ENCODE peak calls at places on chromosomes 12 and 14, in nine cellular contexts. One of them, this sample, is unnamed.

GRCh38 chr12:79690606-79691298 is at the start of gene PAWR:
- DNase-seq in uterus: peak; percentile 71
- DNase-seq in brain microvascular endothelial cell: peak; percentile 45
- DNase-seq in NCI-H345: peak; percentile 89
- DNase-seq in NCI-H1436: peak; percentile 75
- DNase-seq in MCF 10A: peak; percentile 86
- DNase-seq in ELR: peak; percentile 80
- DNase-seq in stimulated activated naive B cell treated with anti-CD40 and anti-IgM and Interleukin-4, amounts not matched to agents 10 μg/mL and 1 μg/mL and 100 μg/mL, for 72 hours: peak; percentile 65
- DNase-seq in epithelial cell of esophagus: peak; percentile 89
- DNase-seq in this sample: peak; percentile 68

GRCh38 chr12:70332236-70332635 is 33.9 kb upstream of the KCNMB4 start:
- DNase-seq in MCF 10A: no peak
- DNase-seq in ELR: no peak
- DNase-seq in NCI-H345: no peak
- DNase-seq in NCI-H1436: no peak
- DNase-seq in uterus: no peak
- DNase-seq in brain microvascular endothelial cell: no peak
- DNase-seq in epithelial cell of esophagus: peak; percentile 28
- DNase-seq in stimulated activated naive B cell treated with anti-CD40 and anti-IgM and Interleukin-4, amounts not matched to agents 10 μg/mL and 1 μg/mL and 100 μg/mL, for 72 hours: no peak
- DNase-seq in this sample: no peak

GRCh38 chr12:27969901-27970390 is 2.6 kb downstream of the PTHLH start:
- DNase-seq in NCI-H345: peak; percentile 27
- DNase-seq in ELR: peak; percentile 84
- DNase-seq in uterus: peak; percentile 39
- DNase-seq in epithelial cell of esophagus: peak; percentile 90
- DNase-seq in MCF 10A: peak; percentile 79
- DNase-seq in NCI-H1436: no peak
- DNase-seq in brain microvascular endothelial cell: no peak
- DNase-seq in stimulated activated naive B cell treated with anti-CD40 and anti-IgM and Interleukin-4, amounts not matched to agents 10 μg/mL and 1 μg/mL and 100 μg/mL, for 72 hours: peak; percentile 55
- DNase-seq in this sample: peak; percentile 83

GRCh38 chr12:52745554-52745953 is 31.6 kb downstream of the KRT76 start:
- DNase-seq in NCI-H345: no peak
- DNase-seq in stimulated activated naive B cell treated with anti-CD40 and anti-IgM and Interleukin-4, amounts not matched to agents 10 μg/mL and 1 μg/mL and 100 μg/mL, for 72 hours: no peak
- DNase-seq in epithelial cell of esophagus: no peak
- DNase-seq in NCI-H1436: no peak
- DNase-seq in MCF 10A: no peak
- DNase-seq in ELR: no peak
- DNase-seq in brain microvascular endothelial cell: no peak
- DNase-seq in uterus: no peak
- DNase-seq in this sample: no peak

GRCh38 chr14:96264850-96265249 is 8.8 kb downstream of the BDKRB1 start:
- DNase-seq in NCI-H1436: no peak
- DNase-seq in stimulated activated naive B cell treated with anti-CD40 and anti-IgM and Interleukin-4, amounts not matched to agents 10 μg/mL and 1 μg/mL and 100 μg/mL, for 72 hours: no peak
- DNase-seq in brain microvascular endothelial cell: peak; percentile 39
- DNase-seq in NCI-H345: peak; percentile 57
- DNase-seq in MCF 10A: peak; percentile 73
- DNase-seq in epithelial cell of esophagus: no peak
- DNase-seq in ELR: peak; percentile 72
- DNase-seq in uterus: no peak
- DNase-seq in this sample: no peak

GRCh38 chr12:94622475-94622874 is 27.9 kb downstream of the TMCC3 start:
- DNase-seq in brain microvascular endothelial cell: peak; percentile 39
- DNase-seq in uterus: no peak
- DNase-seq in ELR: peak; percentile 56
- DNase-seq in NCI-H1436: no peak
- DNase-seq in MCF 10A: peak; percentile 21
- DNase-seq in NCI-H345: no peak
- DNase-seq in stimulated activated naive B cell treated with anti-CD40 and anti-IgM and Interleukin-4, amounts not matched to agents 10 μg/mL and 1 μg/mL and 100 μg/mL, for 72 hours: no peak
- DNase-seq in epithelial cell of esophagus: peak; percentile 39
- DNase-seq in this sample: no peak

GRCh38 chr12:75959060-75959459 is 72.5 kb downstream of the PHLDA1 start:
- DNase-seq in MCF 10A: no peak
- DNase-seq in brain microvascular endothelial cell: no peak
- DNase-seq in uterus: no peak
- DNase-seq in epithelial cell of esophagus: no peak
- DNase-seq in stimulated activated naive B cell treated with anti-CD40 and anti-IgM and Interleukin-4, amounts not matched to agents 10 μg/mL and 1 μg/mL and 100 μg/mL, for 72 hours: no peak
- DNase-seq in NCI-H345: no peak
- DNase-seq in NCI-H1436: no peak
- DNase-seq in ELR: no peak
- DNase-seq in this sample: no peak

GRCh38 chr14:67510836-67511235 is 22.3 kb upstream of the PLEKHH1 start:
- DNase-seq in NCI-H1436: no peak
- DNase-seq in brain microvascular endothelial cell: no peak
- DNase-seq in ELR: peak; percentile 28
- DNase-seq in MCF 10A: no peak
- DNase-seq in stimulated activated naive B cell treated with anti-CD40 and anti-IgM and Interleukin-4, amounts not matched to agents 10 μg/mL and 1 μg/mL and 100 μg/mL, for 72 hours: no peak
- DNase-seq in epithelial cell of esophagus: no peak
- DNase-seq in NCI-H345: no peak
- DNase-seq in uterus: no peak
- DNase-seq in this sample: no peak

GRCh38 chr14:23657959-23658470 is 21.9 kb downstream of the DHRS2 start:
- DNase-seq in NCI-H1436: no peak
- DNase-seq in ELR: no peak
- DNase-seq in NCI-H345: no peak
- DNase-seq in epithelial cell of esophagus: no peak
- DNase-seq in stimulated activated naive B cell treated with anti-CD40 and anti-IgM and Interleukin-4, amounts not matched to agents 10 μg/mL and 1 μg/mL and 100 μg/mL, for 72 hours: no peak
- DNase-seq in MCF 10A: no peak
- DNase-seq in brain microvascular endothelial cell: no peak
- DNase-seq in uterus: no peak
- DNase-seq in this sample: no peak

GRCh38 chr12:57235012-57235727 is 5.7 kb downstream of the SHMT2 start:
- DNase-seq in epithelial cell of esophagus: peak; percentile 71
- DNase-seq in uterus: peak; percentile 35
- DNase-seq in NCI-H1436: peak; percentile 73
- DNase-seq in brain microvascular endothelial cell: peak; percentile 67
- DNase-seq in NCI-H345: no peak
- DNase-seq in ELR: no peak
- DNase-seq in MCF 10A: no peak
- DNase-seq in stimulated activated naive B cell treated with anti-CD40 and anti-IgM and Interleukin-4, amounts not matched to agents 10 μg/mL and 1 μg/mL and 100 μg/mL, for 72 hours: no peak
- DNase-seq in this sample: no peak

GRCh38 chr14:104592292-104592672 is 12.3 kb downstream of the TMEM179 start:
- DNase-seq in brain microvascular endothelial cell: no peak
- DNase-seq in uterus: no peak
- DNase-seq in ELR: no peak
- DNase-seq in stimulated activated naive B cell treated with anti-CD40 and anti-IgM and Interleukin-4, amounts not matched to agents 10 μg/mL and 1 μg/mL and 100 μg/mL, for 72 hours: no peak
- DNase-seq in NCI-H1436: no peak
- DNase-seq in MCF 10A: no peak
- DNase-seq in epithelial cell of esophagus: no peak
- DNase-seq in NCI-H345: no peak
- DNase-seq in this sample: no peak

GRCh38 chr14:51732494-51733080 is 80.9 kb downstream of the FRMD6 start:
- DNase-seq in MCF 10A: no peak
- DNase-seq in uterus: no peak
- DNase-seq in NCI-H1436: no peak
- DNase-seq in NCI-H345: no peak
- DNase-seq in brain microvascular endothelial cell: no peak
- DNase-seq in stimulated activated naive B cell treated with anti-CD40 and anti-IgM and Interleukin-4, amounts not matched to agents 10 μg/mL and 1 μg/mL and 100 μg/mL, for 72 hours: no peak
- DNase-seq in ELR: peak; percentile 34
- DNase-seq in epithelial cell of esophagus: no peak
- DNase-seq in this sample: no peak

GRCh38 chr12:16844875-16845274 is 238.9 kb upstream of the LMO3 start:
- DNase-seq in MCF 10A: peak; percentile 5
- DNase-seq in uterus: no peak
- DNase-seq in NCI-H345: no peak
- DNase-seq in ELR: peak; percentile 13
- DNase-seq in brain microvascular endothelial cell: no peak
- DNase-seq in NCI-H1436: no peak
- DNase-seq in epithelial cell of esophagus: no peak
- DNase-seq in stimulated activated naive B cell treated with anti-CD40 and anti-IgM and Interleukin-4, amounts not matched to agents 10 μg/mL and 1 μg/mL and 100 μg/mL, for 72 hours: no peak
- DNase-seq in this sample: no peak

GRCh38 chr12:114508529-114509129 is 102.7 kb upstream of the TBX5 start:
- DNase-seq in ELR: peak; percentile 75
- DNase-seq in NCI-H1436: peak; percentile 43
- DNase-seq in brain microvascular endothelial cell: peak; percentile 80
- DNase-seq in epithelial cell of esophagus: peak; percentile 71
- DNase-seq in uterus: peak; percentile 47
- DNase-seq in stimulated activated naive B cell treated with anti-CD40 and anti-IgM and Interleukin-4, amounts not matched to agents 10 μg/mL and 1 μg/mL and 100 μg/mL, for 72 hours: peak; percentile 31
- DNase-seq in MCF 10A: peak; percentile 73
- DNase-seq in NCI-H345: peak; percentile 86
- DNase-seq in this sample: peak; percentile 81

GRCh38 chr12:112236786-112237185 is 111.4 kb downstream of the TRAFD1 start:
- DNase-seq in NCI-H1436: no peak
- DNase-seq in brain microvascular endothelial cell: no peak
- DNase-seq in ELR: no peak
- DNase-seq in NCI-H345: no peak
- DNase-seq in uterus: no peak
- DNase-seq in MCF 10A: no peak
- DNase-seq in stimulated activated naive B cell treated with anti-CD40 and anti-IgM and Interleukin-4, amounts not matched to agents 10 μg/mL and 1 μg/mL and 100 μg/mL, for 72 hours: no peak
- DNase-seq in epithelial cell of esophagus: no peak
- DNase-seq in this sample: no peak

GRCh38 chr12:131747771-131748170 is 36.9 kb downstream of the SFSWAP start:
- DNase-seq in NCI-H345: no peak
- DNase-seq in epithelial cell of esophagus: no peak
- DNase-seq in ELR: no peak
- DNase-seq in NCI-H1436: no peak
- DNase-seq in brain microvascular endothelial cell: no peak
- DNase-seq in uterus: no peak
- DNase-seq in MCF 10A: no peak
- DNase-seq in stimulated activated naive B cell treated with anti-CD40 and anti-IgM and Interleukin-4, amounts not matched to agents 10 μg/mL and 1 μg/mL and 100 μg/mL, for 72 hours: no peak
- DNase-seq in this sample: no peak

GRCh38 chr14:53273671-53274072 is 120.5 kb upstream of the DDHD1 start:
- DNase-seq in uterus: peak; percentile 29
- DNase-seq in stimulated activated naive B cell treated with anti-CD40 and anti-IgM and Interleukin-4, amounts not matched to agents 10 μg/mL and 1 μg/mL and 100 μg/mL, for 72 hours: no peak
- DNase-seq in brain microvascular endothelial cell: no peak
- DNase-seq in NCI-H1436: no peak
- DNase-seq in ELR: peak; percentile 24
- DNase-seq in NCI-H345: no peak
- DNase-seq in epithelial cell of esophagus: peak; percentile 56
- DNase-seq in MCF 10A: peak; percentile 54
- DNase-seq in this sample: peak; percentile 71

GRCh38 chr12:1777798-1778197 is 42.6 kb upstream of the LRTM2 start:
- DNase-seq in uterus: no peak
- DNase-seq in ELR: peak; percentile 92
- DNase-seq in NCI-H1436: no peak
- DNase-seq in NCI-H345: no peak
- DNase-seq in epithelial cell of esophagus: peak; percentile 77
- DNase-seq in brain microvascular endothelial cell: peak; percentile 53
- DNase-seq in MCF 10A: peak; percentile 49
- DNase-seq in stimulated activated naive B cell treated with anti-CD40 and anti-IgM and Interleukin-4, amounts not matched to agents 10 μg/mL and 1 μg/mL and 100 μg/mL, for 72 hours: no peak
- DNase-seq in this sample: no peak

GRCh38 chr12:78865297-78865955 is 852 bp downstream of the SYT1 start:
- DNase-seq in epithelial cell of esophagus: no peak
- DNase-seq in MCF 10A: no peak
- DNase-seq in ELR: peak; percentile 19
- DNase-seq in NCI-H345: no peak
- DNase-seq in uterus: no peak
- DNase-seq in brain microvascular endothelial cell: no peak
- DNase-seq in stimulated activated naive B cell treated with anti-CD40 and anti-IgM and Interleukin-4, amounts not matched to agents 10 μg/mL and 1 μg/mL and 100 μg/mL, for 72 hours: peak; percentile 5
- DNase-seq in NCI-H1436: no peak
- DNase-seq in this sample: no peak

GRCh38 chr14:103628221-103628683 is 759 bp upstream of the KLC1 start:
- DNase-seq in stimulated activated naive B cell treated with anti-CD40 and anti-IgM and Interleukin-4, amounts not matched to agents 10 μg/mL and 1 μg/mL and 100 μg/mL, for 72 hours: peak; percentile 47
- DNase-seq in uterus: peak; percentile 69
- DNase-seq in MCF 10A: peak; percentile 85
- DNase-seq in ELR: peak; percentile 94
- DNase-seq in brain microvascular endothelial cell: peak; percentile 43
- DNase-seq in NCI-H1436: no peak
- DNase-seq in epithelial cell of esophagus: peak; percentile 92
- DNase-seq in NCI-H345: no peak
- DNase-seq in this sample: peak; percentile 50

GRCh38 chr14:22848391-22849164 is 12.2 kb downstream of the MMP14 start:
- DNase-seq in ELR: peak; percentile 77
- DNase-seq in uterus: peak; percentile 93
- DNase-seq in NCI-H345: no peak
- DNase-seq in stimulated activated naive B cell treated with anti-CD40 and anti-IgM and Interleukin-4, amounts not matched to agents 10 μg/mL and 1 μg/mL and 100 μg/mL, for 72 hours: no peak
- DNase-seq in MCF 10A: no peak
- DNase-seq in NCI-H1436: no peak
- DNase-seq in epithelial cell of esophagus: peak; percentile 55
- DNase-seq in brain microvascular endothelial cell: peak; percentile 61
- DNase-seq in this sample: peak; percentile 27

GRCh38 chr14:103354141-103354540 is 20.1 kb downstream of the EIF5 start:
- DNase-seq in brain microvascular endothelial cell: no peak
- DNase-seq in NCI-H345: no peak
- DNase-seq in NCI-H1436: no peak
- DNase-seq in ELR: no peak
- DNase-seq in stimulated activated naive B cell treated with anti-CD40 and anti-IgM and Interleukin-4, amounts not matched to agents 10 μg/mL and 1 μg/mL and 100 μg/mL, for 72 hours: no peak
- DNase-seq in epithelial cell of esophagus: no peak
- DNase-seq in MCF 10A: no peak
- DNase-seq in uterus: no peak
- DNase-seq in this sample: no peak

GRCh38 chr12:95790025-95790911 is at the start of gene NTN4:
- DNase-seq in uterus: peak; percentile 22
- DNase-seq in brain microvascular endothelial cell: peak; percentile 53
- DNase-seq in NCI-H345: peak; percentile 35
- DNase-seq in MCF 10A: peak; percentile 49
- DNase-seq in ELR: peak; percentile 64
- DNase-seq in epithelial cell of esophagus: peak; percentile 50
- DNase-seq in stimulated activated naive B cell treated with anti-CD40 and anti-IgM and Interleukin-4, amounts not matched to agents 10 μg/mL and 1 μg/mL and 100 μg/mL, for 72 hours: peak; percentile 1
- DNase-seq in NCI-H1436: no peak
- DNase-seq in this sample: no peak

GRCh38 chr12:121903202-121903601 is 14.6 kb downstream of the PSMD9 start:
- DNase-seq in NCI-H345: no peak
- DNase-seq in NCI-H1436: no peak
- DNase-seq in ELR: no peak
- DNase-seq in stimulated activated naive B cell treated with anti-CD40 and anti-IgM and Interleukin-4, amounts not matched to agents 10 μg/mL and 1 μg/mL and 100 μg/mL, for 72 hours: no peak
- DNase-seq in uterus: no peak
- DNase-seq in MCF 10A: no peak
- DNase-seq in brain microvascular endothelial cell: no peak
- DNase-seq in epithelial cell of esophagus: no peak
- DNase-seq in this sample: no peak

GRCh38 chr14:101599234-101599885 is 38.1 kb downstream of the DIO3 start:
- DNase-seq in brain microvascular endothelial cell: no peak
- DNase-seq in MCF 10A: no peak
- DNase-seq in NCI-H1436: no peak
- DNase-seq in epithelial cell of esophagus: no peak
- DNase-seq in NCI-H345: no peak
- DNase-seq in stimulated activated naive B cell treated with anti-CD40 and anti-IgM and Interleukin-4, amounts not matched to agents 10 μg/mL and 1 μg/mL and 100 μg/mL, for 72 hours: no peak
- DNase-seq in uterus: no peak
- DNase-seq in ELR: no peak
- DNase-seq in this sample: no peak

GRCh38 chr12:72089678-72090077 is 151.0 kb downstream of the TPH2 start:
- DNase-seq in stimulated activated naive B cell treated with anti-CD40 and anti-IgM and Interleukin-4, amounts not matched to agents 10 μg/mL and 1 μg/mL and 100 μg/mL, for 72 hours: no peak
- DNase-seq in NCI-H1436: peak; percentile 64
- DNase-seq in epithelial cell of esophagus: no peak
- DNase-seq in ELR: no peak
- DNase-seq in uterus: no peak
- DNase-seq in NCI-H345: peak; percentile 61
- DNase-seq in brain microvascular endothelial cell: no peak
- DNase-seq in MCF 10A: no peak
- DNase-seq in this sample: no peak

GRCh38 chr12:6280053-6280469 is 30.4 kb upstream of the PLEKHG6 start:
- DNase-seq in MCF 10A: peak; percentile 98
- DNase-seq in NCI-H345: no peak
- DNase-seq in uterus: peak; percentile 82
- DNase-seq in ELR: peak; percentile 97
- DNase-seq in NCI-H1436: no peak
- DNase-seq in brain microvascular endothelial cell: peak; percentile 68
- DNase-seq in stimulated activated naive B cell treated with anti-CD40 and anti-IgM and Interleukin-4, amounts not matched to agents 10 μg/mL and 1 μg/mL and 100 μg/mL, for 72 hours: no peak
- DNase-seq in epithelial cell of esophagus: peak; percentile 93
- DNase-seq in this sample: no peak

GRCh38 chr12:124369055-124369900 is 74.4 kb downstream of the RFLNA start:
- DNase-seq in NCI-H345: no peak
- DNase-seq in brain microvascular endothelial cell: peak; percentile 74
- DNase-seq in NCI-H1436: no peak
- DNase-seq in MCF 10A: peak; percentile 96
- DNase-seq in stimulated activated naive B cell treated with anti-CD40 and anti-IgM and Interleukin-4, amounts not matched to agents 10 μg/mL and 1 μg/mL and 100 μg/mL, for 72 hours: no peak
- DNase-seq in ELR: peak; percentile 92
- DNase-seq in uterus: peak; percentile 92
- DNase-seq in epithelial cell of esophagus: no peak
- DNase-seq in this sample: no peak

GRCh38 chr12:2944401-2945047 is 14.7 kb upstream of the TEAD4 start:
- DNase-seq in MCF 10A: peak; percentile 68
- DNase-seq in brain microvascular endothelial cell: no peak
- DNase-seq in NCI-H345: peak; percentile 63
- DNase-seq in NCI-H1436: peak; percentile 40
- DNase-seq in ELR: peak; percentile 55
- DNase-seq in uterus: peak; percentile 50
- DNase-seq in stimulated activated naive B cell treated with anti-CD40 and anti-IgM and Interleukin-4, amounts not matched to agents 10 μg/mL and 1 μg/mL and 100 μg/mL, for 72 hours: no peak
- DNase-seq in epithelial cell of esophagus: peak; percentile 62
- DNase-seq in this sample: peak; percentile 48

GRCh38 chr14:36807727-36808126 is 146.1 kb downstream of the PAX9 start:
- DNase-seq in stimulated activated naive B cell treated with anti-CD40 and anti-IgM and Interleukin-4, amounts not matched to agents 10 μg/mL and 1 μg/mL and 100 μg/mL, for 72 hours: no peak
- DNase-seq in NCI-H345: no peak
- DNase-seq in NCI-H1436: peak; percentile 78
- DNase-seq in brain microvascular endothelial cell: no peak
- DNase-seq in epithelial cell of esophagus: no peak
- DNase-seq in MCF 10A: no peak
- DNase-seq in uterus: no peak
- DNase-seq in ELR: no peak
- DNase-seq in this sample: no peak

GRCh38 chr12:82057770-82058169 is 298.6 kb upstream of the PPFIA2 start:
- DNase-seq in stimulated activated naive B cell treated with anti-CD40 and anti-IgM and Interleukin-4, amounts not matched to agents 10 μg/mL and 1 μg/mL and 100 μg/mL, for 72 hours: no peak
- DNase-seq in epithelial cell of esophagus: peak; percentile 87
- DNase-seq in brain microvascular endothelial cell: no peak
- DNase-seq in NCI-H1436: no peak
- DNase-seq in MCF 10A: peak; percentile 36
- DNase-seq in uterus: no peak
- DNase-seq in ELR: no peak
- DNase-seq in NCI-H345: no peak
- DNase-seq in this sample: no peak